ENCODE peak calls at places on chromosome 21, in five cellular contexts. C, Y, H, Q and E are unnamed samples.

GRCh38 chr21:29394051-29394450 is 95.3 kb downstream of the BACH1 start:
- DNase-seq in C (no peak), Y (no peak), H (no peak), Q (no peak), E (no peak)

GRCh38 chr21:41180752-41181151 is 12.8 kb downstream of the BACE2 start:
- DNase-seq in C (no peak), Y (no peak), H (no peak), Q (no peak), E (no peak)

GRCh38 chr21:26572668-26573381 is at the start of gene CYYR1:
- DNase-seq in C (no peak), Y (peak), H (no peak), Q (no peak), E (peak)

GRCh38 chr21:32388306-32388705 is 4.5 kb downstream of the URB1 start:
- DNase-seq in C (no peak), Y (no peak), H (no peak), Q (no peak), E (no peak)

GRCh38 chr21:44485254-44485793 is 30.0 kb downstream of the LRRC3 start:
- DNase-seq in C (peak), Y (peak), H (no peak), Q (no peak), E (peak)

GRCh38 chr21:43209575-43210453 is 41.0 kb downstream of the CRYAA start:
- DNase-seq in C (no peak), Y (no peak), H (no peak), Q (peak), E (peak)

GRCh38 chr21:27346041-27346448 is 379.2 kb upstream of the ADAMTS5 start:
- DNase-seq in C (no peak), Y (no peak), H (no peak), Q (no peak), E (no peak)

GRCh38 chr21:44513389-44514217 is 26.4 kb downstream of the KRTAP10-1 start:
- DNase-seq in C (no peak), Y (no peak), H (no peak), Q (no peak), E (no peak)

GRCh38 chr21:41847066-41847804 is 31.9 kb downstream of the PRDM15 start:
- DNase-seq in C (peak), Y (peak), H (no peak), Q (no peak), E (peak)

DNA sequence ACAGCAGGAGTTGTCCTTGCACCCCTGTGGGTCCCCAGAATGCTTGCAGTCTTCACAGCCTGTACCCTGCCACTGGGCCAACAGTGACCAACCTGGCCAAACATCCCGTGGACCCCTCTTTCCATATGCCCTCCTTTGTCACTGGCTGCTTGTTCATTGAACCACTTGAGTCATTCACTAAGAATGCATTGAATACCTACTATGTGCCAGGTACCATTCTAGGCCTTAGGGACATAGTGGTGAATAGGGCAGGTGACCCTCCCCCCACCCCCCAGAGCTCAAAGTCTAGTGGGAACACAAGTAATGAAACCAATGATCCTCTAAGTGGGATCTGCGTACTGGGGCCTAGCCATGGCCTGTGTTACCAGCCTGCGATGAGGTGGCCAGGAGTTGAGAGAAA is 28.2 kb downstream of the PIGP start:
- DNase-seq in C (no peak), Y (no peak), H (no peak), Q (no peak), E (no peak)
- TF ChIP-seq ATF2 in C (no peak), Y (no peak), H (no peak), Q (no peak), E (no peak)

DNA sequence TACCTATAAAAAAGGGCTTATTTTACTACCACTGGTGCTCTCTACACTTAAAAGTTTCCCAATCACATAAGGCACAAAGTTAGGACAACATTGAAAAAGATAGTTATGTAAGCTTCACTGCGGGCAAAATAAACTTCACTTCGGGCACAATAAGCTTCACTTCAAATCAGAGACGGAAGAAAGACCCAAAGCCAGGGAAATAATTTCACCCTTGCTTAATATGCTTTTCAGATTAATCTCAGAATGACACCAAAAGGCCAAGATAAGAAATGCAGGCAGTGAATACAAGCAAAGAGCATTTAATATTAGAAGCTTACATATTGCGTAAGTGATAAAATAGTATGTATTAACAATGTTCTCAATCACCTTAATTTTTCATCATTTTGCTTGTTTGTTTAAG is 444.2 kb downstream of the SETD4 start:
- DNase-seq in C (no peak), Y (no peak), H (no peak), Q (no peak), E (no peak)
- TF ChIP-seq ATF2 in C (no peak), Y (no peak), H (no peak), Q (no peak), E (no peak)

GRCh38 chr21:45552696-45553391 is 10.6 kb upstream of the SLC19A1 start:
- DNase-seq in C (no peak), Y (no peak), H (no peak), Q (no peak), E (no peak)

GRCh38 chr21:45551816-45552695 is 9.8 kb upstream of the SLC19A1 start:
- DNase-seq in C (no peak), Y (no peak), H (no peak), Q (no peak), E (no peak)

GRCh38 chr21:45549670-45550463 is 7.6 kb upstream of the SLC19A1 start:
- DNase-seq in C (no peak), Y (no peak), H (peak), Q (no peak), E (no peak)

GRCh38 chr21:45550552-45551210 is 8.4 kb upstream of the SLC19A1 start:
- DNase-seq in C (no peak), Y (no peak), H (peak), Q (no peak), E (no peak)

DNA sequence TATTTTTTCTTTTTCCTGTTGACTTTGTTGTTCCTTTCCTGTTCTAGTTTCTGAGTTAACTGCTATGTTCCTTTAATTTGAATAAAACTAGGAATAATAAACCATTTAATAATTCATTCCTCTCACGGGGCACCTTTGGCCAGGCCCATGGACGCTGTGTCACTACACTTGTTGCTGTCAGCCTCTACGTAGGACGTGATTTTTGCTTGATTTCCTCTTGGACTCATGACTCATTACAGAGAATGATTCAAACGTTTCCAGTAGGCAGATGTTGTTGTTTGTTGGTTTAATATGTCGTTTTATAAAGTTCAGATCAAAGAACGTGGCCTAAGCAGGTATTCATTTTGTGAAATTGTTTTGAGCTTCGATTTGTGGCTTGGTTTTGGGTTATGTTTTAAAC is 9.1 kb upstream of the SLC19A1 start:
- DNase-seq in C (no peak), Y (no peak), H (peak), Q (no peak), E (no peak)
- TF ChIP-seq ATF2 in C (no peak), Y (no peak), H (no peak), Q (no peak), E (no peak)

DNA sequence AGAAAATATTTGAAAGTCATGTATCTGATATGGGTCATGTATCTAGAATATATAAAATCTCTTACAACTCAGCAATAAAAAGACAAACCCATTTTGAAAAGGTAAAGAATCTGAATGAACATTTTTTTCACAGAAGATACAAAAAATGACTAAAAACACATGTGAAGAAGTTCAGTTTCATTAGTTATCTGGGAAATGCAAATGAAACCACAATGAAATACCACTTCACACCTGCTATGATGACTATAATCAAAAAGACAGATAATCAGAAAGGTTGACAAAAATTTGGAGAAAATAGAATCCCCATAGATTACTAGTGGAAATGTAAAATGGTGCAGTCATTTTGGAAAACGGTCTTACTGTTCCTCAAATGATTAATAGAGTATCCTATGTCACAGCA is 631.0 kb downstream of the MRPL39 start:
- DNase-seq in C (no peak), Y (no peak), H (no peak), Q (no peak), E (no peak)
- TF ChIP-seq ATF2 in C (no peak), Y (no peak), H (no peak), Q (no peak), E (no peak)

DNA sequence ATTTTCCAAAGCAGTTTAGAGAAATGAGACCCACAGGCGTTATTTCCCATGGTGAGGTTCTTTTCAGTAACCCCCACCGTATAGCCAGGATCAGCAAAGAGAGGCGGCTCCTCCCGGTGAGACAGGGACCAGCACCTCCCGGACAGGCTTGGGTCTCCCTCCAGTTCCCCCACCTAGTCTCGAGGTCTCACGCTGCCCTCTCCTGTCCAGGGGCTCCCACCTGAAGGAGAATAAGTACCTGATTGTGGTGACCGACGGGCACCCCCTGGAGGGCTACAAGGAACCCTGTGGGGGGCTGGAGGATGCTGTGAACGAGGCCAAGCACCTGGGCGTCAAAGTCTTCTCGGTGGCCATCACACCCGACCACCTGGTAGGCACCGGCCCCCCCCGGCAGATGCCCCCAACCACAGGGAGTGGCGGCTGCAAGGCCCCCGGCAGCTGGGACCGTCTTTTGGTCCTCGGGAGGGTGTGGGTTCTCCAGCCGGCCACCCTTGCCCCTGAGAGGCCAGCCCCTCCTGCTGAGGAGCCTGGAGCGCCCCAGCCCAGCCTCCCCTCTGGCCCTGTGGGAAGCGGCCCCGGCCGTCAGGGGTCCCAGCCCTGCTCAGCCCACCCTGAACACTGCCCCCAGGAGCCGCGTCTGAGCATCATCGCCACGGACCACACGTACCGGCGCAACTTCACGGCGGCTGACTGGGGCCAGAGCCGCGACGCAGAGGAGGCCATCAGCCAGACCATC is 4.9 kb downstream of the COL6A1 start:
- DNase-seq in C (no peak), Y (no peak), H (no peak), Q (no peak), E (peak)
- TF ChIP-seq ATF2 in C (no peak), Y (no peak), H (no peak), Q (no peak), E (no peak)

DNA sequence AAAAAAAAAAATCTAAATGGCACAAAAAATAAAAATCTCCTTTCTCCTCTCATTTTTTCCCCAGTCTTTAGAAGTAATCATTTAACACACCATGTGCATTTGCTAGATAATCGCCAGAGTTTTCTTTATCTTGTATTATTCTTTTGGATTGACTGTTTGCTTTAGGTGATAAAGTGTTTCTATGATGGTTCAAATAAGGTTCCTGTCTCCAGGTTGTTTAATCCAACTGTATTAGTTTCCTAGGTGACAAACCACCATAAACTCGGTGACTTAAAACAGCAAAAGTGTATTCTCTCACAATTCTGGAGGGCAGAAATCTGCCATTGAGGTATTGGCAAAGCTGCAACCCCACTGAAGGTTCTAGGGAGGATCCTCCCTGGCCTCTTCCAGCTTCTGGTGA is 51.6 kb upstream of the B3GALT5 start:
- DNase-seq in C (no peak), Y (no peak), H (no peak), Q (no peak), E (no peak)
- TF ChIP-seq ATF2 in C (no peak), Y (no peak), H (no peak), Q (no peak), E (no peak)

GRCh38 chr21:31348188-31348587 is 4.1 kb upstream of the TIAM1 start:
- DNase-seq in C (no peak), Y (no peak), H (no peak), Q (no peak), E (no peak)

GRCh38 chr21:31343680-31344480 is at the start of gene TIAM1:
- DNase-seq in C (no peak), Y (peak), H (no peak), Q (no peak), E (peak)

GRCh38 chr21:31346256-31346821 is 2.3 kb upstream of the TIAM1 start:
- DNase-seq in C (no peak), Y (no peak), H (no peak), Q (no peak), E (no peak)

GRCh38 chr21:31349208-31349607 is 5.1 kb upstream of the TIAM1 start:
- DNase-seq in C (no peak), Y (no peak), H (no peak), Q (no peak), E (no peak)

GRCh38 chr21:31347435-31348032 is 3.5 kb upstream of the TIAM1 start:
- DNase-seq in C (peak), Y (no peak), H (no peak), Q (peak), E (no peak)
- TF ChIP-seq ATF2 in C (no peak), Y (no peak), H (no peak), Q (no peak), E (no peak)